ENCODE peak calls at places on chromosomes 12 and 14, in six cellular contexts. X is activated naive CD4-positive, alpha-beta T cell; E is Panc1; U is stimulated activated CD8-positive, alpha-beta memory T cell treated with anti-CD3 and anti-CD28 coated beads, Interleukin-2, amount 100 ng/mL, for 1 hour; L is omental fat pad; V is stomach. J is an unnamed sample.

GRCh38 chr12:118925407-118926202 is 55.7 kb upstream of the SRRM4 start:
- DNase-seq in X (no peak), E (no peak), U (no peak), L (no peak), V (no peak), J (no peak)

GRCh38 chr14:65101631-65102440 is 481 bp downstream of the MAX start:
- DNase-seq in X (peak), E (no peak), U (peak), L (no peak), V (peak), J (no peak)

GRCh38 chr12:98294426-98294825 is 221.0 kb upstream of the TMPO start:
- DNase-seq in X (no peak), E (no peak), U (no peak), L (no peak), V (no peak), J (no peak)

GRCh38 chr12:121894633-121895032 is 6.0 kb downstream of the PSMD9 start:
- DNase-seq in X (no peak), E (no peak), U (no peak), L (no peak), V (no peak), J (no peak)

GRCh38 chr12:69688496-69689427 is 10.3 kb downstream of the BEST3 start:
- DNase-seq in X (no peak), E (peak), U (no peak), L (peak), V (peak), J (peak)

GRCh38 chr12:56046027-56046780 is 4.5 kb downstream of the RPS26 start:
- DNase-seq in X (no peak), E (no peak), U (no peak), L (no peak), V (no peak), J (no peak)

GRCh38 chr12:54030889-54031860 is 1.7 kb upstream of the HOXC5 start:
- DNase-seq in X (no peak), E (no peak), U (no peak), L (no peak), V (no peak), J (no peak)

GRCh38 chr12:30818562-30818961 is 63.8 kb upstream of the CAPRIN2 start:
- DNase-seq in X (no peak), E (no peak), U (no peak), L (no peak), V (no peak), J (no peak)

GRCh38 chr14:100330396-100330931 is 7.3 kb downstream of the SLC25A47 start:
- DNase-seq in X (no peak), E (no peak), U (no peak), L (no peak), V (no peak), J (no peak)

GRCh38 chr14:96626916-96627315 is 124.7 kb downstream of the PAPOLA start:
- DNase-seq in X (no peak), E (no peak), U (no peak), L (peak), V (no peak), J (no peak)

GRCh38 chr12:57151741-57152407 is 4.5 kb upstream of the LRP1-AS start:
- DNase-seq in X (no peak), E (no peak), U (no peak), L (no peak), V (no peak), J (no peak)

GRCh38 chr12:44015333-44015941 is 179.6 kb downstream of the TMEM117 start:
- DNase-seq in X (no peak), E (peak), U (no peak), L (no peak), V (no peak), J (peak)

GRCh38 chr14:35808076-35808657 is 928 bp downstream of the RALGAPA1 start:
- DNase-seq in X (no peak), E (no peak), U (no peak), L (no peak), V (peak), J (no peak)

GRCh38 chr12:45305904-45306303 is 90.0 kb downstream of the ANO6 start:
- DNase-seq in X (no peak), E (no peak), U (no peak), L (no peak), V (no peak), J (no peak)

GRCh38 chr12:96444403-96444802 is 44.2 kb upstream of the CDK17 start:
- DNase-seq in X (no peak), E (no peak), U (no peak), L (no peak), V (no peak), J (no peak)

GRCh38 chr12:84842406-84843013 is 70.1 kb downstream of the SLC6A15 start:
- DNase-seq in X (no peak), E (peak), U (no peak), L (no peak), V (no peak), J (peak)

GRCh38 chr12:43766291-43766690 is 7.5 kb downstream of the IRAK4 start:
- DNase-seq in X (no peak), E (no peak), U (no peak), L (no peak), V (no peak), J (no peak)

GRCh38 chr12:5201554-5202243 is 158.0 kb downstream of the KCNA5 start:
- DNase-seq in X (no peak), E (no peak), U (no peak), L (no peak), V (no peak), J (no peak)

GRCh38 chr12:46470039-46470627 is 97.6 kb upstream of the SLC38A2 start:
- DNase-seq in X (no peak), E (no peak), U (no peak), L (no peak), V (no peak), J (no peak)